ENCODE peak calls at places on chromosomes 2 and 18, in five cellular contexts. C is Jurkat, Clone E6-1; E is MM.1S; J is colonic mucosa; S is thyroid gland. H is an unnamed sample.

GRCh38 chr2:26721267-26722032 is 28.9 kb downstream of the KCNK3 start:
- DNase-seq in C (peak; percentile 65), E (no peak), J (peak; percentile 57), S (peak; percentile 45), H (no peak)

GRCh38 chr2:126655500-126656310 is at the start of gene GYPC:
- DNase-seq in C (peak; percentile 81), E (peak; percentile 54), J (peak; percentile 42), S (peak; percentile 41), H (peak; percentile 65)

GRCh38 chr18:79917351-79918088 is 33.9 kb downstream of the SLC66A2 start:
- DNase-seq in C (no peak), E (no peak), J (no peak), S (no peak), H (no peak)

GRCh38 chr2:71930073-71930681 is 217.5 kb downstream of the CYP26B1 start:
- DNase-seq in C (no peak), E (no peak), J (peak; percentile 48), S (no peak), H (no peak)

GRCh38 chr2:78718483-78718882 is 307.0 kb upstream of the REG3G start:
- DNase-seq in C (no peak), E (no peak), J (no peak), S (no peak), H (no peak)

GRCh38 chr2:54609647-54610046 is 113.8 kb upstream of the EML6 start:
- DNase-seq in C (no peak), E (no peak), J (no peak), S (no peak), H (no peak)

GRCh38 chr2:160666677-160667061 is 173.1 kb upstream of the RBMS1 start:
- DNase-seq in C (no peak), E (no peak), J (no peak), S (no peak), H (no peak)

GRCh38 chr18:941331-941730 is 36.7 kb downstream of the ADCYAP1 start:
- DNase-seq in C (no peak), E (no peak), J (no peak), S (no peak), H (no peak)

GRCh38 chr18:38038242-38038641 is 472.6 kb upstream of the CELF4 start:
- DNase-seq in C (no peak), E (no peak), J (no peak), S (no peak), H (no peak)

GRCh38 chr2:96024336-96025106 is 10.2 kb downstream of the GPAT2 start:
- DNase-seq in C (no peak), E (no peak), J (no peak), S (no peak), H (no peak)

GRCh38 chr2:147173798-147174197 is 671.0 kb upstream of the ACVR2A start:
- DNase-seq in C (no peak), E (peak; percentile 65), J (no peak), S (no peak), H (no peak)

GRCh38 chr2:31270871-31271270 is 36.9 kb downstream of the EHD3 start:
- DNase-seq in C (no peak), E (no peak), J (no peak), S (no peak), H (no peak)

GRCh38 chr2:59167514-59167913 is 926.4 kb upstream of the FANCL start:
- DNase-seq in C (no peak), E (no peak), J (no peak), S (no peak), H (no peak)

GRCh38 chr18:43606800-43607199 is 329.5 kb upstream of the SYT4 start:
- DNase-seq in C (no peak), E (no peak), J (no peak), S (no peak), H (no peak)

GRCh38 chr2:43021791-43022500 is 204.5 kb downstream of the ZFP36L2 start:
- DNase-seq in C (no peak), E (no peak), J (peak; percentile 62), S (no peak), H (no peak)

GRCh38 chr2:195820867-195821565 is 164.0 kb downstream of the SLC39A10 start:
- DNase-seq in C (no peak), E (no peak), J (no peak), S (no peak), H (no peak)

GRCh38 chr2:219001100-219001576 is 7.9 kb upstream of the CRYBA2 start:
- DNase-seq in C (no peak), E (no peak), J (peak; percentile 30), S (no peak), H (no peak)

GRCh38 chr2:219000569-219000960 is 7.3 kb upstream of the CRYBA2 start:
- DNase-seq in C (no peak), E (no peak), J (peak; percentile 50), S (no peak), H (no peak)

GRCh38 chr2:219002395-219003266 is 9.4 kb upstream of the CRYBA2 start:
- DNase-seq in C (no peak), E (peak; percentile 66), J (peak; percentile 92), S (peak; percentile 43), H (peak; percentile 39)

GRCh38 chr2:219003267-219003634 is 10.0 kb upstream of the CRYBA2 start:
- DNase-seq in C (no peak), E (no peak), J (no peak), S (no peak), H (no peak)

DNA sequence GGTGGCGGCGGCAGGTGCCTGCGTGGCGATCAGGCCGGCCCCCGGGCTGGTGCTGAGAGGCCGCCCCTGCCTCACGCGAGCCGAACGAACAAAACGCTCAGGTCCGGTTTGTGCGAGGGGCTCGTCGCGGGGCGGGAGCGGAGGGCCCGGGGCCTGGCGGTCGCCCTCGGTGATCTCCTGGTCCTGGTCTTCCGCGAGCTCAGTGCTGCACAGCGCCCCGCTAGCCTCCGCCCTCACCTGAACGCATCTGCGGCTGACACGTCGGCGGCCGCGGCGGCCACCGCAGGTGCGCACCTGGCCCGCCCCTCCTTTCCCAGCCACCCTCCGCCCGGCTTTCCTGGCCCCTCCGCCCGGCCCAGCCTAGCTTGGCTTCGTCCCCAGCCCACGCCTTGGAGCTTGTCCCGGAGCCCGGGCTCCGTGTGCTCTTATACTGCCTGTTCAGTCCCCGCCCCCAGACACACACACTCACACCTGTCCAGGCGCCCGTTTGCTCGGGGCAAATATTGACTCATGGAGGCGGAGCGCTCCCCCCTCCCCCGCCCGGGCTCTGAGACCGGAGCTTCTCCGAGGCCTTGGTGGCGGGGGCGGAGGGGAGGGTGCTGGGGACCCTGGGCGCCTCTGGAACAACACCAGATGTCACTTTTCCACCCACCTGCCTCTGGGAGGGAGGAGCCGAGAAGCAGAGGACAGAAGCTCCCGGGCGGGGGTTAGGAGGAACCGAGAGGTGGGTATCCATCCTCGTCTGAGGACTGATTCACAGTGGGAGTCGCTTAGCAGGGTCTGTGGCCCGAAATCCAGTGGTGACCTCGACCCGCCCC is 8.6 kb upstream of the CRYBA2 start:
- DNase-seq in C (no peak), E (peak; percentile 52), J (peak; percentile 96), S (peak; percentile 71), H (no peak)
- H3K4me3 ChIP-seq in C (no peak overlapping the region), E (peak overlapping the region; percentile 68), J (peak overlapping the region; percentile 48), S (no peak overlapping the region), H (peak overlapping the region; percentile 20)

GRCh38 chr2:6917071-6917760 is at the start of gene RNF144A:
- DNase-seq in C (no peak), E (peak; percentile 72), J (peak; percentile 57), S (peak; percentile 54), H (peak; percentile 81)
- H3K4me3 ChIP-seq in C (peak within 1 kb of the TSS; percentile 65), E (peak within 1 kb of the TSS; percentile 29), J (peak within 1 kb of the TSS; percentile 74), S (peak within 1 kb of the TSS; percentile 56), H (peak within 1 kb of the TSS; percentile 61)

GRCh38 chr2:37934591-37935513 is 9.8 kb downstream of the RMDN2 start:
- DNase-seq in C (no peak), E (peak; percentile 72), J (no peak), S (no peak), H (no peak)
- H3K4me3 ChIP-seq in C (no peak overlapping the region), E (peak overlapping the region; percentile 17), J (no peak overlapping the region), S (no peak overlapping the region), H (peak overlapping the region; percentile 34)

GRCh38 chr2:231613655-231614558 is 21.2 kb downstream of the TEX44 start:
- DNase-seq in C (peak; percentile 96), E (peak; percentile 88), J (peak; percentile 89), S (peak; percentile 92), H (peak; percentile 32)
- H3K4me3 ChIP-seq in C (peak overlapping the region; percentile 76), E (peak overlapping the region; percentile 52), J (peak overlapping the region; percentile 32), S (peak overlapping the region; percentile 34), H (peak overlapping the region; percentile 63)

H was measured in naive thymus-derived CD4-positive, alpha-beta T cell.